ENCODE peak calls at places on chromosomes 7 and 10, in nine cellular contexts. One of them, this sample, is unnamed.
A peak's percentile ranks its signal among the peaks of the same experiment; 100 is the strongest.

GRCh38 chr10:13271552-13272163 is 28.2 kb downstream of the PHYH start:
- DNase-seq in adrenal gland: no peak
- DNase-seq in uterus: peak; percentile 22
- DNase-seq in body of pancreas: peak; percentile 75
- DNase-seq in stomach: peak; percentile 50
- DNase-seq in transverse colon: peak; percentile 66
- DNase-seq in heart left ventricle: peak; percentile 13
- DNase-seq in suprapubic skin: no peak
- DNase-seq in right lobe of liver: peak; percentile 79
- DNase-seq in this sample: no peak

GRCh38 chr10:111595173-111595572 is 518.3 kb downstream of the ADRA2A start:
- DNase-seq in suprapubic skin: no peak
- DNase-seq in body of pancreas: no peak
- DNase-seq in transverse colon: no peak
- DNase-seq in right lobe of liver: no peak
- DNase-seq in uterus: no peak
- DNase-seq in stomach: no peak
- DNase-seq in adrenal gland: no peak
- DNase-seq in heart left ventricle: no peak
- DNase-seq in this sample: no peak

GRCh38 chr7:65892832-65893231 is 20.0 kb downstream of the VKORC1L1 start:
- DNase-seq in body of pancreas: no peak
- DNase-seq in heart left ventricle: no peak
- DNase-seq in adrenal gland: no peak
- DNase-seq in suprapubic skin: no peak
- DNase-seq in right lobe of liver: no peak
- DNase-seq in stomach: no peak
- DNase-seq in uterus: no peak
- DNase-seq in transverse colon: no peak
- DNase-seq in this sample: no peak

GRCh38 chr7:8189615-8190014 is 72.4 kb downstream of the ICA1 start:
- DNase-seq in transverse colon: no peak
- DNase-seq in heart left ventricle: no peak
- DNase-seq in stomach: no peak
- DNase-seq in body of pancreas: no peak
- DNase-seq in uterus: no peak
- DNase-seq in right lobe of liver: no peak
- DNase-seq in adrenal gland: no peak
- DNase-seq in suprapubic skin: no peak
- DNase-seq in this sample: no peak

GRCh38 chr7:33904680-33905388 is 505 bp upstream of the BMPER start:
- DNase-seq in transverse colon: peak; percentile 8
- DNase-seq in adrenal gland: peak; percentile 24
- DNase-seq in suprapubic skin: no peak
- DNase-seq in right lobe of liver: peak; percentile 49
- DNase-seq in uterus: peak; percentile 33
- DNase-seq in stomach: peak; percentile 40
- DNase-seq in heart left ventricle: no peak
- DNase-seq in body of pancreas: no peak
- DNase-seq in this sample: no peak

GRCh38 chr10:50615654-50616053 is 8.1 kb downstream of the SGMS1 start:
- DNase-seq in right lobe of liver: no peak
- DNase-seq in body of pancreas: no peak
- DNase-seq in transverse colon: no peak
- DNase-seq in stomach: no peak
- DNase-seq in suprapubic skin: no peak
- DNase-seq in uterus: no peak
- DNase-seq in adrenal gland: no peak
- DNase-seq in heart left ventricle: no peak
- DNase-seq in this sample: no peak

GRCh38 chr7:6026011-6026819 is 5.0 kb upstream of the ANKRD61 start:
- DNase-seq in suprapubic skin: peak; percentile 83
- DNase-seq in uterus: peak; percentile 43
- DNase-seq in heart left ventricle: peak; percentile 74
- DNase-seq in transverse colon: peak; percentile 89
- DNase-seq in stomach: peak; percentile 67
- DNase-seq in right lobe of liver: peak; percentile 70
- DNase-seq in adrenal gland: peak; percentile 31
- DNase-seq in body of pancreas: peak; percentile 23
- DNase-seq in this sample: peak; percentile 80

GRCh38 chr7:100642534-100642907 is 1.2 kb upstream of the TFR2 start:
- DNase-seq in uterus: no peak
- DNase-seq in suprapubic skin: no peak
- DNase-seq in right lobe of liver: peak; percentile 88
- DNase-seq in heart left ventricle: no peak
- DNase-seq in adrenal gland: no peak
- DNase-seq in body of pancreas: no peak
- DNase-seq in transverse colon: peak; percentile 58
- DNase-seq in stomach: peak; percentile 38
- DNase-seq in this sample: no peak

GRCh38 chr7:885261-885892 is 9.0 kb downstream of the GET4 start:
- DNase-seq in heart left ventricle: no peak
- DNase-seq in right lobe of liver: peak; percentile 19
- DNase-seq in uterus: no peak
- DNase-seq in stomach: no peak
- DNase-seq in adrenal gland: no peak
- DNase-seq in suprapubic skin: no peak
- DNase-seq in transverse colon: no peak
- DNase-seq in body of pancreas: no peak
- DNase-seq in this sample: no peak

GRCh38 chr10:15122477-15123030 is 25.4 kb downstream of the RPP38 start:
- DNase-seq in right lobe of liver: no peak
- DNase-seq in suprapubic skin: no peak
- DNase-seq in body of pancreas: no peak
- DNase-seq in adrenal gland: no peak
- DNase-seq in uterus: no peak
- DNase-seq in stomach: no peak
- DNase-seq in heart left ventricle: no peak
- DNase-seq in transverse colon: no peak
- DNase-seq in this sample: no peak

GRCh38 chr7:3206771-3207191 is 94.3 kb upstream of the SDK1 start:
- DNase-seq in uterus: no peak
- DNase-seq in right lobe of liver: no peak
- DNase-seq in body of pancreas: no peak
- DNase-seq in stomach: no peak
- DNase-seq in transverse colon: no peak
- DNase-seq in adrenal gland: no peak
- DNase-seq in heart left ventricle: no peak
- DNase-seq in suprapubic skin: peak; percentile 38
- DNase-seq in this sample: no peak

GRCh38 chr10:81026597-81026996 is 488.9 kb downstream of the SH2D4B start:
- DNase-seq in adrenal gland: no peak
- DNase-seq in body of pancreas: no peak
- DNase-seq in stomach: no peak
- DNase-seq in suprapubic skin: no peak
- DNase-seq in right lobe of liver: no peak
- DNase-seq in uterus: no peak
- DNase-seq in transverse colon: no peak
- DNase-seq in heart left ventricle: no peak
- DNase-seq in this sample: no peak

DNA sequence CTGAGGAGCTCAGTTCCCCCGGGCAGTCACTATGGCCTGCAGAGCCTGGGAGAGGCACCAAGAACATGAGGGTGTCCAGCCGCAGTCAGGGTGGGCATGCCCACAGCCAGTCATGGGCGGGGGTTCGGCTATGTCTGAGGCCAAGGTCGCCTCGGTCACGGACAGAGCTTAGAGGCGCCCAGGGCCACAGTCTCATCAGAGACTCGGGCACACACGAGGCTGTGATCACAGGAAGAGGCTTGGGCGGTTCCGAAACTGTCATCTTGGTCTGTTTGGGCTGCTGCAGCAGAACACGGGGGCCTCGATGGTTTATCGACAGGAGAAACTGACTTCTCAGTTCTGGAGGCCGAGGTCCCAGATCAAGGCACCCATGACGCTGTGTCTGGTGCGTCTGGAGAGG is 9.7 kb downstream of the ADGRA1 start:
- DNase-seq in stomach: no peak
- DNase-seq in heart left ventricle: no peak
- DNase-seq in body of pancreas: no peak
- DNase-seq in suprapubic skin: no peak
- DNase-seq in transverse colon: no peak
- DNase-seq in right lobe of liver: no peak
- DNase-seq in uterus: no peak
- DNase-seq in adrenal gland: no peak
- DNase-seq in this sample: no peak
- TF ChIP-seq POLR2A in stomach: no peak
- TF ChIP-seq POLR2A in heart left ventricle: no peak
- TF ChIP-seq POLR2A in body of pancreas: no peak
- TF ChIP-seq POLR2A in suprapubic skin: no peak
- TF ChIP-seq POLR2A in transverse colon: no peak
- TF ChIP-seq POLR2A in right lobe of liver: no peak
- TF ChIP-seq POLR2A in uterus: no peak
- TF ChIP-seq POLR2A in adrenal gland: no peak
- TF ChIP-seq POLR2A in this sample: no peak

DNA sequence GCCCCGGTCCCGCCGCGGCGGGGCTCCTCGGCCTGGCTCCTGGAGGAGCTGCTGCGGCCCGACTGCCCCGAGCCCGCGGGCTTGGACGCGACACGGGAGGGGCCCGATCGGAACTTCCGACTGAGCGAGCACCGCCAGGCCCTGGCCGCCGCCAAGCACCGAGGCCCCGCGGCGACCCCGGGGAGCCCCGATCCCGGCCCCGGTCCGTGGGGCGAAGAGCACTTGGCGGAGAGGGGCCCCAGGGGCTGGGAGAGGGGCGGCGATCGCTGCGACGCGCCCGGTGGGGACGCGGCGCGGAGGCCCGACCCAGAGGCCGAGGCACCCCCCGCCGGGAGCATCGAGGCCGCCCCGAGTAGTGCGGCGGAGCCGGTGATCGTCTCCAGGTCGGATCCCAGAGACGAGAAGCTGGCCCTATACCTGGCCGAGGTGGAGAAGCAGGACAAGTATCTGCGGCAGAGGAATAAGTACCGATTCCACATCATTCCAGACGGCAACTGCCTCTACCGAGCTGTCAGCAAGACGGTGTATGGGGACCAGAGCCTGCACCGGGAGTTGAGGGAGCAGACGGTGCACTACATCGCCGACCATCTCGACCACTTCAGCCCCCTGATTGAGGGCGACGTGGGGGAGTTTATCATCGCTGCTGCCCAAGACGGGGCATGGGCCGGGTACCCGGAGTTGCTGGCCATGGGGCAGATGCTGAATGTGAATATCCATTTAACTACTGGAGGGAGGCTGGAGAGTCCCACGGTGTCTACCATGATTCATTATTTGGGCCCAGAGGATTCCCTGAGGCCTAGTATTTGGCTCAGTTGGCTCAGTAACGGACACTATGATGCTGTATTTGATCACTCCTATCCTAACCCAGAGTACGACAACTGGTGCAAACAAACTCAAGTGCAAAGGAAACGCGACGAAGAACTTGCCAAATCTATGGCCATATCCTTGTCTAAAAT is 1.3 kb downstream of the OTUD1 start:
- DNase-seq in suprapubic skin: no peak
- DNase-seq in body of pancreas: peak; percentile 40
- DNase-seq in adrenal gland: peak; percentile 47
- DNase-seq in stomach: peak; percentile 31
- DNase-seq in right lobe of liver: peak; percentile 51
- DNase-seq in transverse colon: peak; percentile 35
- DNase-seq in uterus: peak; percentile 18
- DNase-seq in heart left ventricle: peak; percentile 28
- DNase-seq in this sample: peak; percentile 12
- TF ChIP-seq POLR2A in suprapubic skin: no peak
- TF ChIP-seq POLR2A in body of pancreas: no peak
- TF ChIP-seq POLR2A in adrenal gland: peak; percentile 13
- TF ChIP-seq POLR2A in stomach: no peak
- TF ChIP-seq POLR2A in right lobe of liver: no peak
- TF ChIP-seq POLR2A in transverse colon: no peak
- TF ChIP-seq POLR2A in uterus: no peak
- TF ChIP-seq POLR2A in heart left ventricle: no peak
- TF ChIP-seq POLR2A in this sample: no peak

DNA sequence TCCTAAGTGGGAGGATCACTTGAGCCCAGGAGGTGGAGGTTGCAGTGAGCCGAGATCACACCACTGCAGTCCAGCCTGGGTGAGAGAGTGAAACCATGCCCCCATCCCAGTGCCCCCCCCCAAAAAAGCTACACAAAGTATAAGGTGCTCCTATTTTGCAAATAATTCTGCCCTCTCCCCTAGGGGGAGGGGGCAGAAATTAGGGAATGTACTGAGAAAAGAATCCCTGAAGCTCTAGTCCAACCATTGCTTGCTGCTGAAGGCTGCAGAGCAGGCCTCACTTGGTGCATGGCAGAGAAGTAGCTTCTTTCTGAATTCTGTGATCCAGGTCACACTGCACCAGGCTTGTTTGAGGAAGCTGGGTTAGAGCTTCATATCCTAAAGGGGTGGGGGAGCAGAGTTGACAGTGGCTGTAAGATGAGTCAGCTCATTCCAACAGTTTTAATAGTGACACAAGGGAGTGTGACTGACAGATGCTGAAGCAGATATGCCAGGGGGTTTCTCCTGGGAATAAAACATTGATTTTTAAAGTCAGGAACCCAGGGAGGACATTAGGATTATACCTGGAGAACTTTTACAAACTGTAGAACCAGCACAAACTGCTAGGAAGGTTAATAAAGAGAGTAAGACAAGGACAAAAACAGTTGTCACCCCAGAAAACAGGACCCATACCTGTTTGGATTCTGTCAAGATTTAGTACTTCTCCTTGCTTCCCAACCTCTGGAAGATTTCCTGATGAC is 32.8 kb upstream of the STRIP2 start:
- DNase-seq in stomach: no peak
- DNase-seq in transverse colon: no peak
- DNase-seq in uterus: no peak
- DNase-seq in body of pancreas: no peak
- DNase-seq in right lobe of liver: no peak
- DNase-seq in heart left ventricle: no peak
- DNase-seq in suprapubic skin: no peak
- DNase-seq in adrenal gland: no peak
- DNase-seq in this sample: no peak
- TF ChIP-seq POLR2A in stomach: no peak
- TF ChIP-seq POLR2A in transverse colon: no peak
- TF ChIP-seq POLR2A in uterus: no peak
- TF ChIP-seq POLR2A in body of pancreas: no peak
- TF ChIP-seq POLR2A in right lobe of liver: no peak
- TF ChIP-seq POLR2A in heart left ventricle: no peak
- TF ChIP-seq POLR2A in suprapubic skin: no peak
- TF ChIP-seq POLR2A in adrenal gland: no peak
- TF ChIP-seq POLR2A in this sample: no peak

DNA sequence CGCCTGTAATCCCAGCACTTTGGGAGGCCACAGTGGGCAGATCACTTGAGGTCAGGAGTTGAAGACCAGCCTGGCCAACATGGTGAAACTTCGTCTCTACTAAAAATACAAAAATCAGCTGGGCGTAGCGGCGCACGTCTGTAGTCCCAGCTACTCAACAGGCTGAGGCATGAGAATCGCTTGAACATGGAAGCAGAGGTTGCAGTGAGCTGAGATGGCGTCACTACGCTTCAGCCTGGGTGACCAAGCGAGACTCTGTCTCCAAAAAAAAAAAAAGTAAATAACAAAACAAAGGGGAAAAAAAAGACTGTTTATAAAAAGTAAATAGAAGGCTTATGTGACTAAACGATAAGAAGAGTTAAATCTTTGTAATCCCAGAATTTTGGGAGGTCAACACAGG is 15.0 kb upstream of the DNMBP start:
- DNase-seq in adrenal gland: no peak
- DNase-seq in suprapubic skin: no peak
- DNase-seq in right lobe of liver: no peak
- DNase-seq in transverse colon: no peak
- DNase-seq in heart left ventricle: no peak
- DNase-seq in uterus: no peak
- DNase-seq in stomach: no peak
- DNase-seq in body of pancreas: no peak
- DNase-seq in this sample: no peak
- TF ChIP-seq POLR2A in adrenal gland: no peak
- TF ChIP-seq POLR2A in suprapubic skin: no peak
- TF ChIP-seq POLR2A in right lobe of liver: no peak
- TF ChIP-seq POLR2A in transverse colon: no peak
- TF ChIP-seq POLR2A in heart left ventricle: no peak
- TF ChIP-seq POLR2A in uterus: no peak
- TF ChIP-seq POLR2A in stomach: no peak
- TF ChIP-seq POLR2A in body of pancreas: no peak
- TF ChIP-seq POLR2A in this sample: no peak